ENCODE peak calls at places on chromosomes 2 and 18, in four cellular contexts. One of them, this sample, is unnamed.

GRCh38 chr2:219289195-219289536 is 10.0 kb downstream of the DNAJB2 start:
- DNase-seq in epithelial cell of esophagus: no peak
- DNase-seq in AG10803: no peak
- DNase-seq in PC-9: no peak
- DNase-seq in this sample: no peak

GRCh38 chr18:62339106-62339988 is 14.2 kb downstream of the TNFRSF11A start:
- DNase-seq in epithelial cell of esophagus: peak; percentile 81
- DNase-seq in AG10803: peak; percentile 13
- DNase-seq in PC-9: no peak
- DNase-seq in this sample: no peak

GRCh38 chr2:143533846-143534245 is 404.6 kb downstream of the ARHGAP15 start:
- DNase-seq in epithelial cell of esophagus: no peak
- DNase-seq in AG10803: no peak
- DNase-seq in PC-9: no peak
- DNase-seq in this sample: no peak

GRCh38 chr2:14324308-14324707 is 308.2 kb upstream of the LRATD1 start:
- DNase-seq in epithelial cell of esophagus: no peak
- DNase-seq in AG10803: no peak
- DNase-seq in PC-9: no peak
- DNase-seq in this sample: no peak

GRCh38 chr2:138707424-138708074 is 72.6 kb downstream of the NXPH2 start:
- DNase-seq in epithelial cell of esophagus: peak; percentile 65
- DNase-seq in AG10803: peak; percentile 76
- DNase-seq in PC-9: no peak
- DNase-seq in this sample: no peak

GRCh38 chr2:6168485-6168884 is 476.3 kb downstream of the SOX11 start:
- DNase-seq in epithelial cell of esophagus: no peak
- DNase-seq in AG10803: no peak
- DNase-seq in PC-9: no peak
- DNase-seq in this sample: no peak

GRCh38 chr2:217964658-217965161 is 38.1 kb downstream of the TNS1 start:
- DNase-seq in epithelial cell of esophagus: no peak
- DNase-seq in AG10803: no peak
- DNase-seq in PC-9: no peak
- DNase-seq in this sample: no peak

GRCh38 chr2:120531365-120531764 is 185.4 kb downstream of the INHBB start:
- DNase-seq in epithelial cell of esophagus: no peak
- DNase-seq in AG10803: no peak
- DNase-seq in PC-9: no peak
- DNase-seq in this sample: no peak

GRCh38 chr2:84646514-84646913 is 130.2 kb downstream of the DNAH6 start:
- DNase-seq in epithelial cell of esophagus: no peak
- DNase-seq in AG10803: no peak
- DNase-seq in PC-9: no peak
- DNase-seq in this sample: no peak

GRCh38 chr2:133489146-133489545 is 79.1 kb downstream of the NCKAP5 start:
- DNase-seq in epithelial cell of esophagus: no peak
- DNase-seq in AG10803: no peak
- DNase-seq in PC-9: no peak
- DNase-seq in this sample: no peak

GRCh38 chr2:85754313-85755095 is 713 bp downstream of the ATOH8 start:
- DNase-seq in epithelial cell of esophagus: peak; percentile 21
- DNase-seq in AG10803: peak; percentile 62
- DNase-seq in PC-9: no peak
- DNase-seq in this sample: no peak

GRCh38 chr2:97707428-97708380 is 5.7 kb upstream of the ZAP70 start:
- DNase-seq in epithelial cell of esophagus: no peak
- DNase-seq in AG10803: no peak
- DNase-seq in PC-9: no peak
- DNase-seq in this sample: no peak

GRCh38 chr2:230441188-230441897 is 25.3 kb downstream of the SP100 start:
- DNase-seq in epithelial cell of esophagus: no peak
- DNase-seq in AG10803: peak; percentile 83
- DNase-seq in PC-9: no peak
- DNase-seq in this sample: peak; percentile 33

GRCh38 chr18:10303171-10303570 is 151.3 kb upstream of the APCDD1 start:
- DNase-seq in epithelial cell of esophagus: no peak
- DNase-seq in AG10803: no peak
- DNase-seq in PC-9: no peak
- DNase-seq in this sample: no peak

GRCh38 chr2:212619954-212620353 is 81.4 kb upstream of the ERBB4 start:
- DNase-seq in epithelial cell of esophagus: peak; percentile 91
- DNase-seq in AG10803: no peak
- DNase-seq in PC-9: no peak
- DNase-seq in this sample: no peak

GRCh38 chr2:161101406-161101805 is 58.8 kb upstream of the TANK start:
- DNase-seq in epithelial cell of esophagus: no peak
- DNase-seq in AG10803: peak; percentile 39
- DNase-seq in PC-9: no peak
- DNase-seq in this sample: no peak

GRCh38 chr2:183166210-183166609 is 42.0 kb downstream of the NUP35 start:
- DNase-seq in epithelial cell of esophagus: no peak
- DNase-seq in AG10803: no peak
- DNase-seq in PC-9: no peak
- DNase-seq in this sample: no peak

GRCh38 chr2:71082402-71083252 is 14.2 kb downstream of the NAGK start:
- DNase-seq in epithelial cell of esophagus: no peak
- DNase-seq in AG10803: no peak
- DNase-seq in PC-9: no peak
- DNase-seq in this sample: no peak

GRCh38 chr2:100277540-100278207 is 44.6 kb downstream of the LONRF2 start:
- DNase-seq in epithelial cell of esophagus: no peak
- DNase-seq in AG10803: no peak
- DNase-seq in PC-9: no peak
- DNase-seq in this sample: no peak

GRCh38 chr2:200411831-200412230 is 98.0 kb downstream of the KCTD18 start:
- DNase-seq in epithelial cell of esophagus: no peak
- DNase-seq in AG10803: peak; percentile 81
- DNase-seq in PC-9: no peak
- DNase-seq in this sample: no peak

GRCh38 chr2:121485039-121485438 is 45.6 kb upstream of the RNU4ATAC start:
- DNase-seq in epithelial cell of esophagus: peak; percentile 94
- DNase-seq in AG10803: peak; percentile 76
- DNase-seq in PC-9: no peak
- DNase-seq in this sample: no peak

GRCh38 chr2:98454073-98454472 is 9.4 kb downstream of the INPP4A start:
- DNase-seq in epithelial cell of esophagus: no peak
- DNase-seq in AG10803: no peak
- DNase-seq in PC-9: no peak
- DNase-seq in this sample: no peak

GRCh38 chr2:239230318-239231052 is 170.3 kb downstream of the HDAC4 start:
- DNase-seq in epithelial cell of esophagus: no peak
- DNase-seq in AG10803: no peak
- DNase-seq in PC-9: no peak
- DNase-seq in this sample: no peak

GRCh38 chr2:20692081-20692480 is 25.1 kb downstream of the GDF7 start:
- DNase-seq in epithelial cell of esophagus: no peak
- DNase-seq in AG10803: no peak
- DNase-seq in PC-9: no peak
- DNase-seq in this sample: no peak

GRCh38 chr2:11012131-11012693 is 100.5 kb downstream of the KCNF1 start:
- DNase-seq in epithelial cell of esophagus: no peak
- DNase-seq in AG10803: no peak
- DNase-seq in PC-9: no peak
- DNase-seq in this sample: no peak

GRCh38 chr2:240597054-240597418 is 10.5 kb downstream of the CAPN10 start:
- DNase-seq in epithelial cell of esophagus: no peak
- DNase-seq in AG10803: no peak
- DNase-seq in PC-9: no peak
- DNase-seq in this sample: no peak
- TF ChIP-seq CTCF in epithelial cell of esophagus: no peak
- TF ChIP-seq CTCF in AG10803: no peak
- TF ChIP-seq CTCF in PC-9: no peak
- TF ChIP-seq CTCF in this sample: no peak

GRCh38 chr2:186907897-186908296 is 58.9 kb upstream of the ZSWIM2 start:
- DNase-seq in epithelial cell of esophagus: no peak
- DNase-seq in AG10803: no peak
- DNase-seq in PC-9: no peak
- DNase-seq in this sample: no peak

GRCh38 chr2:186909095-186909494 is 60.1 kb upstream of the ZSWIM2 start:
- DNase-seq in epithelial cell of esophagus: no peak
- DNase-seq in AG10803: no peak
- DNase-seq in PC-9: no peak
- DNase-seq in this sample: no peak

DNA sequence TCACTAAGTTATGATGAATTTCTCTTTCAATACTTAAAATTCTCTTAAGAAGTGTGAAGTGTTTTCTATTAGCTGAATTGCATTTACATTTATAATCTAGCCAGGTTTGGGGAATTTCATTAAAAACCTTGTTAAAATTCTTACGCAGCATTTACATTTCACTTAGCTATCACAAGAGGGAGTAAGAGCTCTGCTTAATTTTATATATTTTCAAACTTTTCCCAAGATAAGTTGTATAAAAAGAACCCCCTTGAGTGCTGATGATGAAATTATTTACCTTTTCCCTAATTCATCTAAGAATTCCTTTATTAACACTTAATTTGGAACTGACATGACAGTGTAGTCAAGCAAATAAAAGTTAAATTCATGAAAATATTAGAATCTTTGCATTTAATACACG is 54.2 kb upstream of the ZSWIM2 start:
- DNase-seq in epithelial cell of esophagus: peak; percentile 8
- DNase-seq in AG10803: no peak
- DNase-seq in PC-9: no peak
- DNase-seq in this sample: no peak
- TF ChIP-seq CTCF in epithelial cell of esophagus: peak; percentile 29
- TF ChIP-seq CTCF in AG10803: peak; percentile 44
- TF ChIP-seq CTCF in PC-9: peak; percentile 64
- TF ChIP-seq CTCF in this sample: no peak

GRCh38 chr2:50746526-50746925 is 285.4 kb downstream of the NRXN1 start:
- DNase-seq in epithelial cell of esophagus: peak; percentile 42
- DNase-seq in AG10803: no peak
- DNase-seq in PC-9: peak; percentile 15
- DNase-seq in this sample: no peak
- TF ChIP-seq CTCF in epithelial cell of esophagus: peak; percentile 63
- TF ChIP-seq CTCF in AG10803: peak; percentile 36
- TF ChIP-seq CTCF in PC-9: peak; percentile 65
- TF ChIP-seq CTCF in this sample: no peak

GRCh38 chr2:72533767-72534166 is 292.1 kb downstream of the EXOC6B start:
- DNase-seq in epithelial cell of esophagus: peak; percentile 50
- DNase-seq in AG10803: peak; percentile 11
- DNase-seq in PC-9: no peak
- DNase-seq in this sample: no peak

GRCh38 chr2:72543527-72544216 is 282.2 kb downstream of the EXOC6B start:
- DNase-seq in epithelial cell of esophagus: no peak
- DNase-seq in AG10803: no peak
- DNase-seq in PC-9: no peak
- DNase-seq in this sample: no peak

GRCh38 chr2:72544554-72544953 is 281.3 kb downstream of the EXOC6B start:
- DNase-seq in epithelial cell of esophagus: no peak
- DNase-seq in AG10803: no peak
- DNase-seq in PC-9: no peak
- DNase-seq in this sample: no peak

GRCh38 chr2:72538486-72538885 is 287.3 kb downstream of the EXOC6B start:
- DNase-seq in epithelial cell of esophagus: no peak
- DNase-seq in AG10803: peak; percentile 27
- DNase-seq in PC-9: no peak
- DNase-seq in this sample: no peak

DNA sequence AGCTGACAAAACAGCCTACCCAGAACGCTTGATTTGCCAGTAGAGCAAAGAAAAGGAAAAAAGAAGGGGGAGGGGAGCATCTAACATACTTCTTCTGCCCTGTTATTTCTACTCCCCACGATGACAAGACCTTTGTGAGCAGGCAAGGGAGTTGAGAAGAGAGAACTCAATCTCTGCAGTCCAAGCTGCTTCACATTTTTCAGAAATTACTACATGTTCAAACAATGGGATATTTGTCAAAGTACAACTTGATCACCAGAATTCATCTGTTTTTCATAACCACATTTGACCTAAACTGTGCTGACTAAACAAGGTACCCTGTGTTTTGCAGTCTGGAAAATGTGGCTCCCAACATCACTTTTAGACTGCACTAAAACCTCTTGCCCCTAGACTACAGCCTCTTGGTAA is 286.7 kb downstream of the EXOC6B start:
- DNase-seq in epithelial cell of esophagus: no peak
- DNase-seq in AG10803: peak; percentile 88
- DNase-seq in PC-9: no peak
- DNase-seq in this sample: no peak
- TF ChIP-seq CTCF in epithelial cell of esophagus: no peak
- TF ChIP-seq CTCF in AG10803: no peak
- TF ChIP-seq CTCF in PC-9: no peak
- TF ChIP-seq CTCF in this sample: no peak

GRCh38 chr2:173355132-173355865 is 627 bp downstream of the CDCA7 start:
- DNase-seq in epithelial cell of esophagus: peak; percentile 49
- DNase-seq in AG10803: peak; percentile 47
- DNase-seq in PC-9: no peak
- DNase-seq in this sample: no peak
- TF ChIP-seq CTCF in epithelial cell of esophagus: no peak
- TF ChIP-seq CTCF in AG10803: no peak
- TF ChIP-seq CTCF in PC-9: no peak
- TF ChIP-seq CTCF in this sample: no peak

GRCh38 chr18:32768646-32769206 is 4.1 kb downstream of the KLHL14 start:
- DNase-seq in epithelial cell of esophagus: no peak
- DNase-seq in AG10803: no peak
- DNase-seq in PC-9: no peak
- DNase-seq in this sample: no peak

GRCh38 chr18:32770181-32770650 is 2.6 kb downstream of the KLHL14 start:
- DNase-seq in epithelial cell of esophagus: no peak
- DNase-seq in AG10803: no peak
- DNase-seq in PC-9: no peak
- DNase-seq in this sample: no peak

GRCh38 chr18:32771169-32771751 is 1.6 kb downstream of the KLHL14 start:
- DNase-seq in epithelial cell of esophagus: peak; percentile 4
- DNase-seq in AG10803: no peak
- DNase-seq in PC-9: no peak
- DNase-seq in this sample: no peak

GRCh38 chr18:32770651-32771168 is 2.1 kb downstream of the KLHL14 start:
- DNase-seq in epithelial cell of esophagus: no peak
- DNase-seq in AG10803: no peak
- DNase-seq in PC-9: no peak
- DNase-seq in this sample: no peak

GRCh38 chr18:32769242-32770180 is 3.3 kb downstream of the KLHL14 start:
- DNase-seq in epithelial cell of esophagus: no peak
- DNase-seq in AG10803: no peak
- DNase-seq in PC-9: no peak
- DNase-seq in this sample: no peak
- TF ChIP-seq CTCF in epithelial cell of esophagus: no peak
- TF ChIP-seq CTCF in AG10803: no peak
- TF ChIP-seq CTCF in PC-9: no peak
- TF ChIP-seq CTCF in this sample: no peak

DNA sequence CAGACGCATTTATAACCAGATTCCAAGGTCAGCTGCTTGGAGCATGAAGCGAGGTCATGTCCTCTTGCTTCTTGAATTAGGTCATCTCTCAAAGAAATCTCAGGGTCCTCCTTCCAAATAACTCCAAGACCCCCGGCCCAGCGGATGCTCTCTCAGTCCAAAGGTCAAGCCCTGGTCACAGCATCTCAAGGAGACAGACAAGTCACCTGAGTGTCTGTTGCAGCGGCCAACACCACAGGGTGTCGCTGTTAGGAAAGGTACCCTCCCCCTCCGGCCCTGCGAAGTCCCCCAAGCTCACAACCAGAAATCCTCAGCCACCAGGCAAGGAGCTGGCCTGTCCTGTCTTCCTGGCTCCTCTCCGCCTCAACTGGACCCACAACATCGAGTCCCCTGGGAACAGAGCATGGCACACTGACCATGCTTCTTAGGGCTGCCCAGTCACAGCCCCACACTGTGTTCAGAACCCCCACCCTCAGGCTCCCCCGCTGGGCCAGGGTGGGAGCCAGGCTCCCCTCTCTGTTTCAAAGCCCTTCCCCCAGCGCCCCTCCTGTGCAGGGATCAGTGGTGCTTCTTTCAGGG is 68.0 kb upstream of the ASAP2 start:
- DNase-seq in epithelial cell of esophagus: no peak
- DNase-seq in AG10803: no peak
- DNase-seq in PC-9: peak; percentile 20
- DNase-seq in this sample: no peak
- TF ChIP-seq CTCF in epithelial cell of esophagus: peak; percentile 40
- TF ChIP-seq CTCF in AG10803: peak; percentile 24
- TF ChIP-seq CTCF in PC-9: no peak
- TF ChIP-seq CTCF in this sample: no peak